ENCODE peak calls at places on chromosomes 7 and 10, in five cellular contexts. One of them, this sample, is unnamed.

GRCh38 chr7:131188367-131189339 is 139.0 kb upstream of the MKLN1 start:
- DNase-seq in fibroblast of lung: peak
- DNase-seq in lower lobe of right lung: no peak
- DNase-seq in prostate gland: no peak
- DNase-seq in kidney: no peak
- DNase-seq in this sample: no peak

GRCh38 chr7:26653430-26653911 is 210.9 kb downstream of the SKAP2 start:
- DNase-seq in kidney: peak
- DNase-seq in prostate gland: no peak
- DNase-seq in lower lobe of right lung: no peak
- DNase-seq in fibroblast of lung: no peak
- DNase-seq in this sample: peak

GRCh38 chr7:340979-341694 is 51.2 kb downstream of the FOXL3 start:
- DNase-seq in kidney: no peak
- DNase-seq in lower lobe of right lung: no peak
- DNase-seq in prostate gland: no peak
- DNase-seq in fibroblast of lung: no peak
- DNase-seq in this sample: no peak

GRCh38 chr10:93160829-93161228 is 87.1 kb downstream of the CYP26A1 start:
- DNase-seq in kidney: no peak
- DNase-seq in fibroblast of lung: peak
- DNase-seq in lower lobe of right lung: peak
- DNase-seq in prostate gland: no peak
- DNase-seq in this sample: no peak

GRCh38 chr7:1096156-1097119 is 8.5 kb downstream of the GPER1 start:
- DNase-seq in lower lobe of right lung: peak
- DNase-seq in fibroblast of lung: no peak
- DNase-seq in prostate gland: peak
- DNase-seq in kidney: peak
- DNase-seq in this sample: no peak

GRCh38 chr7:123662755-123663154 is 7.1 kb downstream of the LMOD2 start:
- DNase-seq in fibroblast of lung: no peak
- DNase-seq in lower lobe of right lung: no peak
- DNase-seq in prostate gland: no peak
- DNase-seq in kidney: no peak
- DNase-seq in this sample: no peak

GRCh38 chr10:110681023-110681681 is 37.0 kb downstream of the RBM20 start:
- DNase-seq in lower lobe of right lung: no peak
- DNase-seq in kidney: no peak
- DNase-seq in prostate gland: peak
- DNase-seq in fibroblast of lung: peak
- DNase-seq in this sample: no peak

GRCh38 chr10:102752934-102753664 is 9.4 kb downstream of the WBP1L start:
- DNase-seq in prostate gland: no peak
- DNase-seq in lower lobe of right lung: no peak
- DNase-seq in kidney: no peak
- DNase-seq in fibroblast of lung: peak
- DNase-seq in this sample: no peak

GRCh38 chr7:36900988-36901710 is 176.9 kb upstream of the AOAH start:
- DNase-seq in kidney: no peak
- DNase-seq in fibroblast of lung: no peak
- DNase-seq in prostate gland: no peak
- DNase-seq in lower lobe of right lung: no peak
- DNase-seq in this sample: no peak

GRCh38 chr7:131859162-131859821 is 302.9 kb upstream of the PODXL start:
- DNase-seq in prostate gland: peak
- DNase-seq in kidney: no peak
- DNase-seq in lower lobe of right lung: peak
- DNase-seq in fibroblast of lung: peak
- DNase-seq in this sample: peak

GRCh38 chr7:26090927-26091519 is 61.0 kb upstream of the NFE2L3 start:
- DNase-seq in kidney: no peak
- DNase-seq in fibroblast of lung: peak
- DNase-seq in lower lobe of right lung: no peak
- DNase-seq in prostate gland: peak
- DNase-seq in this sample: no peak

GRCh38 chr7:111138196-111138569 is 47.3 kb downstream of the LRRN3 start:
- DNase-seq in prostate gland: peak
- DNase-seq in kidney: peak
- DNase-seq in lower lobe of right lung: peak
- DNase-seq in fibroblast of lung: peak
- DNase-seq in this sample: peak

GRCh38 chr10:97356318-97356914 is 21.9 kb upstream of the FRAT2 start:
- DNase-seq in fibroblast of lung: no peak
- DNase-seq in lower lobe of right lung: no peak
- DNase-seq in prostate gland: no peak
- DNase-seq in kidney: no peak
- DNase-seq in this sample: no peak

GRCh38 chr7:155351120-155351870 is 53.6 kb downstream of the INSIG1 start:
- DNase-seq in kidney: peak
- DNase-seq in fibroblast of lung: no peak
- DNase-seq in lower lobe of right lung: peak
- DNase-seq in prostate gland: no peak
- DNase-seq in this sample: no peak

GRCh38 chr7:16753932-16754571 is 497 bp downstream of the TSPAN13 start:
- DNase-seq in lower lobe of right lung: peak
- DNase-seq in kidney: peak
- DNase-seq in prostate gland: peak
- DNase-seq in fibroblast of lung: peak
- DNase-seq in this sample: no peak

GRCh38 chr7:1603346-1604211 is 33.7 kb upstream of the PSMG3 start:
- DNase-seq in prostate gland: no peak
- DNase-seq in fibroblast of lung: no peak
- DNase-seq in kidney: no peak
- DNase-seq in lower lobe of right lung: no peak
- DNase-seq in this sample: no peak

GRCh38 chr7:74283858-74284447 is 5.3 kb upstream of the CLIP2 start:
- DNase-seq in kidney: no peak
- DNase-seq in fibroblast of lung: peak
- DNase-seq in prostate gland: no peak
- DNase-seq in lower lobe of right lung: no peak
- DNase-seq in this sample: no peak

GRCh38 chr10:84416245-84416555 is 87.8 kb downstream of the CCSER2 start:
- DNase-seq in prostate gland: no peak
- DNase-seq in fibroblast of lung: no peak
- DNase-seq in lower lobe of right lung: no peak
- DNase-seq in kidney: no peak
- DNase-seq in this sample: no peak

GRCh38 chr10:49827297-49827696 is 65.2 kb upstream of the OGDHL start:
- DNase-seq in kidney: no peak
- DNase-seq in fibroblast of lung: no peak
- DNase-seq in prostate gland: no peak
- DNase-seq in lower lobe of right lung: no peak
- DNase-seq in this sample: no peak

GRCh38 chr10:944034-944831 is 12.7 kb upstream of the LARP4B start:
- DNase-seq in kidney: peak
- DNase-seq in fibroblast of lung: peak
- DNase-seq in prostate gland: no peak
- DNase-seq in lower lobe of right lung: peak
- DNase-seq in this sample: no peak

GRCh38 chr10:27240212-27240890 is at the start of gene ACBD5:
- DNase-seq in fibroblast of lung: peak
- DNase-seq in lower lobe of right lung: peak
- DNase-seq in prostate gland: peak
- DNase-seq in kidney: peak
- DNase-seq in this sample: peak

GRCh38 chr7:30912021-30912420 is 368 bp downstream of the AQP1 start:
- DNase-seq in fibroblast of lung: no peak
- DNase-seq in prostate gland: no peak
- DNase-seq in kidney: no peak
- DNase-seq in lower lobe of right lung: no peak
- DNase-seq in this sample: no peak

GRCh38 chr7:30911133-30911532 is 520 bp upstream of the AQP1 start:
- DNase-seq in prostate gland: no peak
- DNase-seq in kidney: no peak
- DNase-seq in lower lobe of right lung: no peak
- DNase-seq in fibroblast of lung: no peak
- DNase-seq in this sample: no peak

GRCh38 chr7:30911561-30911969 is at the start of gene AQP1:
- DNase-seq in prostate gland: no peak
- DNase-seq in fibroblast of lung: peak
- DNase-seq in lower lobe of right lung: peak
- DNase-seq in kidney: peak
- DNase-seq in this sample: no peak

GRCh38 chr7:30912986-30913671 is 1.5 kb downstream of the AQP1 start:
- DNase-seq in fibroblast of lung: no peak
- DNase-seq in prostate gland: no peak
- DNase-seq in kidney: no peak
- DNase-seq in lower lobe of right lung: no peak
- DNase-seq in this sample: no peak

GRCh38 chr7:30912454-30912985 is 867 bp downstream of the AQP1 start:
- DNase-seq in prostate gland: no peak
- DNase-seq in lower lobe of right lung: no peak
- DNase-seq in kidney: no peak
- DNase-seq in fibroblast of lung: no peak
- DNase-seq in this sample: no peak
- H3K4me3 ChIP-seq in prostate gland: peak
- H3K4me3 ChIP-seq in lower lobe of right lung: peak
- H3K4me3 ChIP-seq in kidney: peak
- H3K4me3 ChIP-seq in fibroblast of lung: peak
- H3K4me3 ChIP-seq in this sample: no peak

DNA sequence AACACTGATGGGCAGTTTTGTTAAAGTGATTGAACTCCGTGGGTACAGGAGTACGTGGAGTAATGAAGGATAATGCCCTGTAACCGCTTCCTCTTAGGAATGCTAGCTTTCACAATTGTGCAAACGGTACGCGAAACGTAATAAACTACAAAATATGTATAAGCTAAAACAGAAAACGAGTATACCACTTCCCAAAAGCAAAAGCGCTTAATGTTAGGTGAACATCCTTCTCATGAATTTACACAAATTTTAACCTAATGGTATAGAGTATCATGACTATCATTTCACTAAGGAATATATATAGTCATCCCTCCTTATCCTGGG is 395 bp upstream of the ZNF25 start:
- DNase-seq in fibroblast of lung: no peak
- DNase-seq in prostate gland: no peak
- DNase-seq in kidney: no peak
- DNase-seq in lower lobe of right lung: no peak
- DNase-seq in this sample: no peak
- TF ChIP-seq CTCF in fibroblast of lung: no peak
- TF ChIP-seq CTCF in prostate gland: no peak
- TF ChIP-seq CTCF in kidney: no peak
- TF ChIP-seq CTCF in lower lobe of right lung: no peak
- TF ChIP-seq CTCF in this sample: no peak

GRCh38 chr7:55370001-55370400 is 4.9 kb downstream of the LANCL2 start:
- DNase-seq in kidney: no peak
- DNase-seq in prostate gland: no peak
- DNase-seq in lower lobe of right lung: no peak
- DNase-seq in fibroblast of lung: no peak
- DNase-seq in this sample: no peak
- H3K4me3 ChIP-seq in kidney: no peak
- H3K4me3 ChIP-seq in prostate gland: no peak
- H3K4me3 ChIP-seq in lower lobe of right lung: no peak
- H3K4me3 ChIP-seq in fibroblast of lung: no peak
- H3K4me3 ChIP-seq in this sample: no peak

GRCh38 chr7:121605297-121605640 is 209.2 kb upstream of the FAM3C start:
- DNase-seq in prostate gland: no peak
- DNase-seq in lower lobe of right lung: no peak
- DNase-seq in fibroblast of lung: peak
- DNase-seq in kidney: no peak
- DNase-seq in this sample: peak
- TF ChIP-seq CTCF in prostate gland: peak
- TF ChIP-seq CTCF in lower lobe of right lung: no peak
- TF ChIP-seq CTCF in fibroblast of lung: no peak
- TF ChIP-seq CTCF in kidney: peak
- TF ChIP-seq CTCF in this sample: peak

DNA sequence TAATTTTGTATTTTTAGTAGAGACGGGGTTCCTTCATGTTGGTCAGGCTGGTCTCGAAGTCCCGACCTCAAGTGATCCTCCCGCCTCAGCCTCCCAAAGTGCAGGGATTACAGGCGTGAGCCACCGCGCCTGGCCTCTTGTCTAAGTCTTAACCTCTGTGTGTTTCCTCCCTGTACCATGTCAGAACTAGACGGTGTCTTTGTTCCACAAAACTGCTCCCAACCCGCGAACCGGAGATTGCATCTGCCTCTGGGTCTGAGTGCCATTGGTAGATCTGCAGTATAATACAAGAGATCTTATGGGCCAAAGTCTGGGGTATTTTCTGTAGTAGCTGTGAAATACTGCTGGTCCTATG is 1.3 kb upstream of the EEF1AKMT2 start:
- DNase-seq in kidney: no peak
- DNase-seq in fibroblast of lung: no peak
- DNase-seq in prostate gland: no peak
- DNase-seq in lower lobe of right lung: no peak
- DNase-seq in this sample: no peak
- H3K4me3 ChIP-seq in kidney: no peak
- H3K4me3 ChIP-seq in fibroblast of lung: no peak
- H3K4me3 ChIP-seq in prostate gland: no peak
- H3K4me3 ChIP-seq in lower lobe of right lung: peak
- H3K4me3 ChIP-seq in this sample: no peak

GRCh38 chr10:123558651-123559050 is 107.5 kb upstream of the GPR26 start:
- DNase-seq in kidney: no peak
- DNase-seq in prostate gland: no peak
- DNase-seq in lower lobe of right lung: no peak
- DNase-seq in fibroblast of lung: no peak
- DNase-seq in this sample: no peak

GRCh38 chr10:123560301-123561144 is 105.6 kb upstream of the GPR26 start:
- DNase-seq in lower lobe of right lung: no peak
- DNase-seq in prostate gland: no peak
- DNase-seq in kidney: no peak
- DNase-seq in fibroblast of lung: no peak
- DNase-seq in this sample: no peak

GRCh38 chr10:123559066-123559822 is 106.9 kb upstream of the GPR26 start:
- DNase-seq in fibroblast of lung: peak
- DNase-seq in lower lobe of right lung: peak
- DNase-seq in kidney: peak
- DNase-seq in prostate gland: peak
- DNase-seq in this sample: no peak

GRCh38 chr10:123561145-123561448 is 105.1 kb upstream of the GPR26 start:
- DNase-seq in lower lobe of right lung: no peak
- DNase-seq in fibroblast of lung: no peak
- DNase-seq in prostate gland: no peak
- DNase-seq in kidney: no peak
- DNase-seq in this sample: no peak

GRCh38 chr10:123559823-123560092 is 106.4 kb upstream of the GPR26 start:
- DNase-seq in prostate gland: no peak
- DNase-seq in lower lobe of right lung: no peak
- DNase-seq in kidney: no peak
- DNase-seq in fibroblast of lung: no peak
- DNase-seq in this sample: no peak
- TF ChIP-seq CTCF in prostate gland: no peak
- TF ChIP-seq CTCF in lower lobe of right lung: no peak
- TF ChIP-seq CTCF in kidney: no peak
- TF ChIP-seq CTCF in fibroblast of lung: no peak
- TF ChIP-seq CTCF in this sample: no peak